ENCODE peak calls at places on chromosomes 7 and 10, in seven cellular contexts. One of them, this sample, is unnamed.
A peak's percentile ranks its signal among the peaks of the same experiment; 100 is the strongest.

GRCh38 chr7:55964802-55965470 is 551 bp downstream of the NIPSNAP2 start:
- DNase-seq in thoracic aorta: peak; percentile 20
- DNase-seq in Peyer's patch: peak; percentile 87
- DNase-seq in right cardiac atrium: peak; percentile 94
- DNase-seq in astrocyte: no peak
- DNase-seq in mucosa of descending colon: peak; percentile 81
- DNase-seq in heart right ventricle: peak; percentile 91
- DNase-seq in this sample: peak; percentile 90

GRCh38 chr7:73986158-73986631 is 41.8 kb upstream of the ELN start:
- DNase-seq in thoracic aorta: peak; percentile 46
- DNase-seq in Peyer's patch: peak; percentile 54
- DNase-seq in right cardiac atrium: peak; percentile 95
- DNase-seq in astrocyte: no peak
- DNase-seq in mucosa of descending colon: peak; percentile 47
- DNase-seq in heart right ventricle: peak; percentile 79
- DNase-seq in this sample: no peak

GRCh38 chr7:129841465-129841864 is 111.3 kb downstream of the UBE2H start:
- DNase-seq in thoracic aorta: no peak
- DNase-seq in Peyer's patch: no peak
- DNase-seq in right cardiac atrium: no peak
- DNase-seq in astrocyte: no peak
- DNase-seq in mucosa of descending colon: no peak
- DNase-seq in heart right ventricle: no peak
- DNase-seq in this sample: no peak

GRCh38 chr10:43871004-43871439 is 222.3 kb upstream of the ZNF32 start:
- DNase-seq in thoracic aorta: no peak
- DNase-seq in Peyer's patch: no peak
- DNase-seq in right cardiac atrium: peak; percentile 81
- DNase-seq in astrocyte: no peak
- DNase-seq in mucosa of descending colon: no peak
- DNase-seq in heart right ventricle: peak; percentile 67
- DNase-seq in this sample: no peak

GRCh38 chr7:54788664-54789063 is 29.7 kb upstream of the SEC61G start:
- DNase-seq in thoracic aorta: no peak
- DNase-seq in Peyer's patch: peak; percentile 63
- DNase-seq in right cardiac atrium: no peak
- DNase-seq in astrocyte: peak; percentile 81
- DNase-seq in mucosa of descending colon: peak; percentile 27
- DNase-seq in heart right ventricle: no peak
- DNase-seq in this sample: no peak

GRCh38 chr7:77327067-77327931 is 88.8 kb downstream of the GSAP start:
- DNase-seq in thoracic aorta: no peak
- DNase-seq in Peyer's patch: no peak
- DNase-seq in right cardiac atrium: peak; percentile 68
- DNase-seq in astrocyte: peak; percentile 34
- DNase-seq in mucosa of descending colon: no peak
- DNase-seq in heart right ventricle: peak; percentile 29
- DNase-seq in this sample: no peak

GRCh38 chr10:7184660-7185366 is 226.0 kb downstream of the SFMBT2 start:
- DNase-seq in thoracic aorta: no peak
- DNase-seq in Peyer's patch: no peak
- DNase-seq in right cardiac atrium: no peak
- DNase-seq in astrocyte: no peak
- DNase-seq in mucosa of descending colon: no peak
- DNase-seq in heart right ventricle: no peak
- DNase-seq in this sample: no peak

GRCh38 chr7:155918720-155919399 is 106.6 kb upstream of the SHH start:
- DNase-seq in thoracic aorta: no peak
- DNase-seq in Peyer's patch: peak; percentile 80
- DNase-seq in right cardiac atrium: peak; percentile 69
- DNase-seq in astrocyte: peak; percentile 98
- DNase-seq in mucosa of descending colon: peak; percentile 86
- DNase-seq in heart right ventricle: peak; percentile 27
- DNase-seq in this sample: peak; percentile 75

GRCh38 chr10:29130190-29130673 is 158.6 kb upstream of the LYZL1 start:
- DNase-seq in thoracic aorta: no peak
- DNase-seq in Peyer's patch: no peak
- DNase-seq in right cardiac atrium: no peak
- DNase-seq in astrocyte: no peak
- DNase-seq in mucosa of descending colon: peak; percentile 17
- DNase-seq in heart right ventricle: no peak
- DNase-seq in this sample: peak; percentile 23

GRCh38 chr10:114682121-114682520 is 24.0 kb upstream of the ABLIM1 start:
- DNase-seq in thoracic aorta: no peak
- DNase-seq in Peyer's patch: no peak
- DNase-seq in right cardiac atrium: no peak
- DNase-seq in astrocyte: no peak
- DNase-seq in mucosa of descending colon: no peak
- DNase-seq in heart right ventricle: no peak
- DNase-seq in this sample: no peak

GRCh38 chr7:28579571-28579970 is 167.3 kb downstream of the CREB5 start:
- DNase-seq in thoracic aorta: no peak
- DNase-seq in Peyer's patch: no peak
- DNase-seq in right cardiac atrium: no peak
- DNase-seq in astrocyte: peak; percentile 39
- DNase-seq in mucosa of descending colon: no peak
- DNase-seq in heart right ventricle: no peak
- DNase-seq in this sample: no peak

GRCh38 chr10:43287056-43288007 is 20.5 kb upstream of the RASGEF1A start:
- DNase-seq in thoracic aorta: no peak
- DNase-seq in Peyer's patch: peak; percentile 91
- DNase-seq in right cardiac atrium: no peak
- DNase-seq in astrocyte: no peak
- DNase-seq in mucosa of descending colon: peak; percentile 56
- DNase-seq in heart right ventricle: no peak
- DNase-seq in this sample: no peak

GRCh38 chr10:80462277-80462985 is 8.3 kb downstream of the TSPAN14 start:
- DNase-seq in thoracic aorta: no peak
- DNase-seq in Peyer's patch: peak; percentile 46
- DNase-seq in right cardiac atrium: peak; percentile 43
- DNase-seq in astrocyte: no peak
- DNase-seq in mucosa of descending colon: no peak
- DNase-seq in heart right ventricle: no peak
- DNase-seq in this sample: peak; percentile 13

GRCh38 chr7:73718905-73719805 is at the start of gene STX1A:
- DNase-seq in thoracic aorta: no peak
- DNase-seq in Peyer's patch: peak; percentile 85
- DNase-seq in right cardiac atrium: peak; percentile 91
- DNase-seq in astrocyte: peak; percentile 34
- DNase-seq in mucosa of descending colon: peak; percentile 71
- DNase-seq in heart right ventricle: peak; percentile 77
- DNase-seq in this sample: peak; percentile 91

GRCh38 chr7:66514050-66514449 is 114.6 kb upstream of the KCTD7 start:
- DNase-seq in thoracic aorta: no peak
- DNase-seq in Peyer's patch: no peak
- DNase-seq in right cardiac atrium: no peak
- DNase-seq in astrocyte: no peak
- DNase-seq in mucosa of descending colon: no peak
- DNase-seq in heart right ventricle: no peak
- DNase-seq in this sample: no peak

GRCh38 chr7:11456574-11456973 is 375.4 kb downstream of the THSD7A start:
- DNase-seq in thoracic aorta: no peak
- DNase-seq in Peyer's patch: no peak
- DNase-seq in right cardiac atrium: no peak
- DNase-seq in astrocyte: no peak
- DNase-seq in mucosa of descending colon: no peak
- DNase-seq in heart right ventricle: no peak
- DNase-seq in this sample: no peak

GRCh38 chr7:128699196-128699712 is 27.2 kb downstream of the GARIN1A start:
- DNase-seq in thoracic aorta: no peak
- DNase-seq in Peyer's patch: no peak
- DNase-seq in right cardiac atrium: no peak
- DNase-seq in astrocyte: no peak
- DNase-seq in mucosa of descending colon: no peak
- DNase-seq in heart right ventricle: no peak
- DNase-seq in this sample: no peak

GRCh38 chr7:128701062-128701785 is 29.1 kb downstream of the GARIN1A start:
- DNase-seq in thoracic aorta: no peak
- DNase-seq in Peyer's patch: no peak
- DNase-seq in right cardiac atrium: no peak
- DNase-seq in astrocyte: no peak
- DNase-seq in mucosa of descending colon: no peak
- DNase-seq in heart right ventricle: no peak
- DNase-seq in this sample: no peak

GRCh38 chr7:128699895-128700294 is 27.8 kb downstream of the GARIN1A start:
- DNase-seq in thoracic aorta: no peak
- DNase-seq in Peyer's patch: no peak
- DNase-seq in right cardiac atrium: no peak
- DNase-seq in astrocyte: no peak
- DNase-seq in mucosa of descending colon: no peak
- DNase-seq in heart right ventricle: no peak
- DNase-seq in this sample: no peak

GRCh38 chr7:128694742-128695141 is 22.6 kb downstream of the GARIN1A start:
- DNase-seq in thoracic aorta: no peak
- DNase-seq in Peyer's patch: no peak
- DNase-seq in right cardiac atrium: no peak
- DNase-seq in astrocyte: no peak
- DNase-seq in mucosa of descending colon: no peak
- DNase-seq in heart right ventricle: no peak
- DNase-seq in this sample: no peak

GRCh38 chr7:128697301-128697905 is 25.3 kb downstream of the GARIN1A start:
- DNase-seq in thoracic aorta: no peak
- DNase-seq in Peyer's patch: peak; percentile 62
- DNase-seq in right cardiac atrium: peak; percentile 78
- DNase-seq in astrocyte: peak; percentile 57
- DNase-seq in mucosa of descending colon: peak; percentile 55
- DNase-seq in heart right ventricle: peak; percentile 40
- DNase-seq in this sample: no peak
- H3K4me3 ChIP-seq in thoracic aorta: peak overlapping the region; percentile 61
- H3K4me3 ChIP-seq in Peyer's patch: peak overlapping the region; percentile 3
- H3K4me3 ChIP-seq in right cardiac atrium: peak overlapping the region; percentile 46
- H3K4me3 ChIP-seq in astrocyte: peak overlapping the region; percentile 58
- H3K4me3 ChIP-seq in mucosa of descending colon: no peak overlapping the region
- H3K4me3 ChIP-seq in heart right ventricle: peak overlapping the region; percentile 48
- H3K4me3 ChIP-seq in this sample: no peak overlapping the region

GRCh38 chr7:143882020-143882610 is 19.9 kb downstream of the TCAF1 start:
- DNase-seq in thoracic aorta: no peak
- DNase-seq in Peyer's patch: no peak
- DNase-seq in right cardiac atrium: peak; percentile 88
- DNase-seq in astrocyte: peak; percentile 56
- DNase-seq in mucosa of descending colon: no peak
- DNase-seq in heart right ventricle: peak; percentile 77
- DNase-seq in this sample: no peak
- H3K4me3 ChIP-seq in thoracic aorta: peak overlapping the region; percentile 70
- H3K4me3 ChIP-seq in Peyer's patch: peak overlapping the region; percentile 58
- H3K4me3 ChIP-seq in right cardiac atrium: peak overlapping the region; percentile 76
- H3K4me3 ChIP-seq in astrocyte: peak overlapping the region; percentile 73
- H3K4me3 ChIP-seq in mucosa of descending colon: no peak overlapping the region
- H3K4me3 ChIP-seq in heart right ventricle: peak overlapping the region; percentile 73
- H3K4me3 ChIP-seq in this sample: peak overlapping the region; percentile 42

GRCh38 chr10:68559872-68560200 is 301 bp upstream of the TET1 start:
- DNase-seq in thoracic aorta: no peak
- DNase-seq in Peyer's patch: peak; percentile 48
- DNase-seq in right cardiac atrium: no peak
- DNase-seq in astrocyte: no peak
- DNase-seq in mucosa of descending colon: no peak
- DNase-seq in heart right ventricle: no peak
- DNase-seq in this sample: no peak

GRCh38 chr10:68560201-68560915 is at the start of gene TET1:
- DNase-seq in thoracic aorta: no peak
- DNase-seq in Peyer's patch: peak; percentile 53
- DNase-seq in right cardiac atrium: peak; percentile 78
- DNase-seq in astrocyte: peak; percentile 36
- DNase-seq in mucosa of descending colon: peak; percentile 61
- DNase-seq in heart right ventricle: peak; percentile 47
- DNase-seq in this sample: peak; percentile 40

GRCh38 chr10:68560916-68561691 is 967 bp downstream of the TET1 start:
- DNase-seq in thoracic aorta: no peak
- DNase-seq in Peyer's patch: no peak
- DNase-seq in right cardiac atrium: peak; percentile 58
- DNase-seq in astrocyte: no peak
- DNase-seq in mucosa of descending colon: peak; percentile 16
- DNase-seq in heart right ventricle: peak; percentile 24
- DNase-seq in this sample: no peak

GRCh38 chr10:68562666-68563522 is 2.8 kb downstream of the TET1 start:
- DNase-seq in thoracic aorta: no peak
- DNase-seq in Peyer's patch: no peak
- DNase-seq in right cardiac atrium: no peak
- DNase-seq in astrocyte: peak; percentile 54
- DNase-seq in mucosa of descending colon: peak; percentile 5
- DNase-seq in heart right ventricle: no peak
- DNase-seq in this sample: no peak

DNA sequence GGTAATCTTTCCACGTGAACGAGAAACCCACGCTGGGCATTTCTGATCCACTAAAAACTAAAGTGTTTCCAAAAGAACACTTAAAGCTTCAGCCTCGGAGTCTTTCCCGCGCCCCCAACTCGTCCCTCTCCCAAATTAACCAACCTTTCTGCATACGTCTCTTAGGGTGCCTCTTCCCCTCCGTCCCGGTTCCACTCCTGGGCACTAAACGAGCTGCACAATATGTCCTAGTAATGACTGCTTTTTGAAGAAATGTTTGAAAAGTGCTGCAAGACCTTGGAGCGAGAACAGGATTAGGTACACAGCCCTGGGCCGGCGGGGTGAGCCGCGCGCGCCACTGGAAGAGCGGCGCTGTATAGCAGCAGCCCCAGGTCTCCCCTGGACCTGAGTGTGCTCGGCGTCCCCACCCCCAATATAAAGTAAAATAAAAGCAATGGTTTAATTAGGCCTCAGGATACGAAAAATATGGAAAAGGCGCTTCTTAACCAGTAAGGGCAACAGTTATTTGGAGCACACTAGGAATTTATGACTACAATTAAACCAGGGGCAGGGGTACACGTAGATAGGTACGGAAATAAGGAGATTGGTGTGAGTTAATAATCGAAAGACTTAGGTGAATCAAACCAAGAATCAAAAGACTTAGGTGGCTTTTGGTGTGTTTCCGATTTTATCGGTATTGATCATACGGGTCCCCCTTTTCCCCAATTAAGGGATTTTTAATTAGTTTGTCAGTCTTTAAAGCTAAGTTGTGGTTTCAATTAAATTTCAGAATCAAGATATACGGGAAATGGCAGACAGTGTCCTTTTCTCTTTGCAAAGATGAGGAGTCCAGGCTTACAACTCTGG is 1.9 kb downstream of the TET1 start:
- DNase-seq in thoracic aorta: no peak
- DNase-seq in Peyer's patch: no peak
- DNase-seq in right cardiac atrium: peak; percentile 47
- DNase-seq in astrocyte: no peak
- DNase-seq in mucosa of descending colon: peak; percentile 6
- DNase-seq in heart right ventricle: no peak
- DNase-seq in this sample: no peak
- H3K4me3 ChIP-seq in thoracic aorta: peak overlapping the region; percentile 90
- H3K4me3 ChIP-seq in Peyer's patch: peak overlapping the region; percentile 60
- H3K4me3 ChIP-seq in right cardiac atrium: peak overlapping the region; percentile 83
- H3K4me3 ChIP-seq in astrocyte: peak overlapping the region; percentile 54
- H3K4me3 ChIP-seq in mucosa of descending colon: no peak overlapping the region
- H3K4me3 ChIP-seq in heart right ventricle: peak overlapping the region; percentile 86
- H3K4me3 ChIP-seq in this sample: no peak overlapping the region

DNA sequence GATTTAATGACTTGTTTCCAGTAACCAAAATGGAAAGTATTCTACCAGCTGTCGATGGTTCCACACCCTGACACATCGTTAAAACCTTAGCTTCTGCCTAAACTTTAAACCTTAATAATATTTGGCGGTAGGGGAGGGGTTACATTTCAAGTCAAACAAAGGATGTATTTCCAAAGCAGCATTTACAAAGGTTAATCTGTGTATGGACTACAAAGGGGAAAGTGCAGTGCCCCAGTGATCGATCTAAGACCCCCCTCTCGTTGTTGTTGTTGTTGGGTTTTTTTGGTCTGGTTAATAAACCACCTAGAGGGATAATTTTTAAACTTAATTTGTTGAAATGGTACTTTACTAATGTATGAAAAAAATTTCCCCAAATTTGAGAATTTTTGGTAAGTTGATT is 1.1 kb upstream of the STEAP2 start:
- DNase-seq in thoracic aorta: no peak
- DNase-seq in Peyer's patch: no peak
- DNase-seq in right cardiac atrium: no peak
- DNase-seq in astrocyte: no peak
- DNase-seq in mucosa of descending colon: no peak
- DNase-seq in heart right ventricle: no peak
- DNase-seq in this sample: no peak
- H3K4me3 ChIP-seq in thoracic aorta: peak overlapping the region; percentile 80
- H3K4me3 ChIP-seq in Peyer's patch: no peak overlapping the region
- H3K4me3 ChIP-seq in right cardiac atrium: no peak overlapping the region
- H3K4me3 ChIP-seq in astrocyte: no peak overlapping the region
- H3K4me3 ChIP-seq in mucosa of descending colon: no peak overlapping the region
- H3K4me3 ChIP-seq in heart right ventricle: no peak overlapping the region
- H3K4me3 ChIP-seq in this sample: no peak overlapping the region

This sample was measured in pancreas.